ENCODE peak calls at places on chromosomes 1 and 21, in seven cellular contexts. One of them, this sample, is unnamed.

GRCh38 chr1:53862507-53862906 is 24.4 kb upstream of the NDC1 start:
- DNase-seq in A549: no peak
- DNase-seq in neural crest cell: no peak
- DNase-seq in HepG2: no peak
- DNase-seq in nephron progenitor cell: no peak
- DNase-seq in heart right ventricle: no peak
- DNase-seq in CD4-positive, alpha-beta T cell: no peak
- DNase-seq in this sample: no peak

GRCh38 chr1:2933431-2934172 is 87.7 kb upstream of the ACTRT2 start:
- DNase-seq in HepG2: no peak
- DNase-seq in CD4-positive, alpha-beta T cell: no peak
- DNase-seq in A549: no peak
- DNase-seq in heart right ventricle: no peak
- DNase-seq in neural crest cell: no peak
- DNase-seq in nephron progenitor cell: no peak
- DNase-seq in this sample: no peak

GRCh38 chr1:115400426-115400825 is 62.4 kb upstream of the NGF start:
- DNase-seq in heart right ventricle: no peak
- DNase-seq in neural crest cell: no peak
- DNase-seq in HepG2: no peak
- DNase-seq in nephron progenitor cell: no peak
- DNase-seq in A549: no peak
- DNase-seq in CD4-positive, alpha-beta T cell: no peak
- DNase-seq in this sample: no peak

GRCh38 chr1:6420594-6421042 is 899 bp upstream of the HES2 start:
- DNase-seq in CD4-positive, alpha-beta T cell: no peak
- DNase-seq in A549: no peak
- DNase-seq in nephron progenitor cell: peak
- DNase-seq in HepG2: no peak
- DNase-seq in heart right ventricle: no peak
- DNase-seq in neural crest cell: no peak
- DNase-seq in this sample: no peak

GRCh38 chr1:206912445-206913095 is 9.2 kb downstream of the FCMR start:
- DNase-seq in A549: peak
- DNase-seq in neural crest cell: peak
- DNase-seq in nephron progenitor cell: peak
- DNase-seq in HepG2: peak
- DNase-seq in CD4-positive, alpha-beta T cell: peak
- DNase-seq in heart right ventricle: peak
- DNase-seq in this sample: peak

GRCh38 chr21:32565856-32566465 is 19.4 kb downstream of the TCP10L start:
- DNase-seq in A549: no peak
- DNase-seq in heart right ventricle: no peak
- DNase-seq in CD4-positive, alpha-beta T cell: no peak
- DNase-seq in HepG2: no peak
- DNase-seq in nephron progenitor cell: no peak
- DNase-seq in neural crest cell: no peak
- DNase-seq in this sample: no peak

GRCh38 chr1:43913051-43913501 is 20.5 kb upstream of the ARTN start:
- DNase-seq in A549: no peak
- DNase-seq in HepG2: no peak
- DNase-seq in heart right ventricle: no peak
- DNase-seq in CD4-positive, alpha-beta T cell: no peak
- DNase-seq in neural crest cell: no peak
- DNase-seq in nephron progenitor cell: no peak
- DNase-seq in this sample: no peak

GRCh38 chr1:24089743-24090555 is 22.0 kb downstream of the MYOM3 start:
- DNase-seq in neural crest cell: no peak
- DNase-seq in HepG2: no peak
- DNase-seq in A549: no peak
- DNase-seq in heart right ventricle: peak
- DNase-seq in nephron progenitor cell: no peak
- DNase-seq in CD4-positive, alpha-beta T cell: no peak
- DNase-seq in this sample: no peak

GRCh38 chr1:201676061-201676644 is 137.2 kb downstream of the NAV1 start:
- DNase-seq in nephron progenitor cell: peak
- DNase-seq in HepG2: no peak
- DNase-seq in A549: no peak
- DNase-seq in neural crest cell: no peak
- DNase-seq in CD4-positive, alpha-beta T cell: no peak
- DNase-seq in heart right ventricle: peak
- DNase-seq in this sample: no peak

GRCh38 chr1:163703794-163704193 is 382.0 kb downstream of the NUF2 start:
- DNase-seq in neural crest cell: no peak
- DNase-seq in nephron progenitor cell: no peak
- DNase-seq in HepG2: no peak
- DNase-seq in CD4-positive, alpha-beta T cell: no peak
- DNase-seq in A549: no peak
- DNase-seq in heart right ventricle: no peak
- DNase-seq in this sample: no peak

GRCh38 chr1:108557311-108557710 is 2.6 kb upstream of the EEIG2 start:
- DNase-seq in A549: no peak
- DNase-seq in CD4-positive, alpha-beta T cell: no peak
- DNase-seq in heart right ventricle: no peak
- DNase-seq in nephron progenitor cell: no peak
- DNase-seq in neural crest cell: no peak
- DNase-seq in HepG2: no peak
- DNase-seq in this sample: no peak

GRCh38 chr21:33976082-33976979 is 60.7 kb upstream of the ATP5PO start:
- DNase-seq in nephron progenitor cell: no peak
- DNase-seq in neural crest cell: no peak
- DNase-seq in A549: peak
- DNase-seq in HepG2: peak
- DNase-seq in CD4-positive, alpha-beta T cell: peak
- DNase-seq in heart right ventricle: peak
- DNase-seq in this sample: no peak

GRCh38 chr1:16026723-16027484 is 5.1 kb downstream of the CLCNKA start:
- DNase-seq in A549: no peak
- DNase-seq in HepG2: no peak
- DNase-seq in neural crest cell: peak
- DNase-seq in nephron progenitor cell: peak
- DNase-seq in CD4-positive, alpha-beta T cell: peak
- DNase-seq in heart right ventricle: no peak
- DNase-seq in this sample: peak

GRCh38 chr1:64505944-64506658 is 36.2 kb downstream of the CACHD1 start:
- DNase-seq in A549: peak
- DNase-seq in neural crest cell: no peak
- DNase-seq in CD4-positive, alpha-beta T cell: peak
- DNase-seq in HepG2: peak
- DNase-seq in nephron progenitor cell: no peak
- DNase-seq in heart right ventricle: no peak
- DNase-seq in this sample: no peak

GRCh38 chr1:23069149-23069548 is 49.9 kb downstream of the KDM1A start:
- DNase-seq in HepG2: no peak
- DNase-seq in A549: no peak
- DNase-seq in neural crest cell: no peak
- DNase-seq in nephron progenitor cell: no peak
- DNase-seq in CD4-positive, alpha-beta T cell: no peak
- DNase-seq in heart right ventricle: no peak
- DNase-seq in this sample: no peak

GRCh38 chr1:23062271-23062670 is 43.0 kb downstream of the KDM1A start:
- DNase-seq in HepG2: no peak
- DNase-seq in CD4-positive, alpha-beta T cell: no peak
- DNase-seq in heart right ventricle: no peak
- DNase-seq in nephron progenitor cell: no peak
- DNase-seq in A549: no peak
- DNase-seq in neural crest cell: no peak
- DNase-seq in this sample: no peak

GRCh38 chr1:23066075-23066474 is 46.8 kb downstream of the KDM1A start:
- DNase-seq in A549: no peak
- DNase-seq in CD4-positive, alpha-beta T cell: no peak
- DNase-seq in HepG2: no peak
- DNase-seq in nephron progenitor cell: no peak
- DNase-seq in neural crest cell: no peak
- DNase-seq in heart right ventricle: no peak
- DNase-seq in this sample: no peak

DNA sequence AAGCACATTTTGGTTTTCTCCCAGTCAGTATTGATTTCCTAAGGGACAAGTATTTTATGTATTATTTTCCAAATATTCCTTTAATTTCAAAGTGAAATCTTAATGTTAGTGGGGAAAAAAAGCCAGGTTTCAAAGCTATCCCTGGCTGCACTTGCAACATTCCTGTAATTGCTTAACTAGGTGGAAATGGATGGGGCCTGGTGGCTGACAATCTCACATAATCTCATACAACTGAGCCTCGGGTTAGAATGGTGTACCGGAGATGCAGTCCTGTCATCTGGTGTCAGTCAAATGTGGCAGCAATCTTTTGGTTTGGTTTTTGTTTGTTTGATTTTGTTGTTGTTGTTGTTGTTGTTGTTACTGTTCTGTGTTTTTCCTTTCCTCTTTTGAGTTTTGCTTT is 46.1 kb downstream of the KDM1A start:
- DNase-seq in nephron progenitor cell: no peak
- DNase-seq in CD4-positive, alpha-beta T cell: no peak
- DNase-seq in heart right ventricle: no peak
- DNase-seq in neural crest cell: no peak
- DNase-seq in A549: no peak
- DNase-seq in HepG2: no peak
- DNase-seq in this sample: no peak
- TF ChIP-seq CTCF in nephron progenitor cell: no peak
- TF ChIP-seq CTCF in CD4-positive, alpha-beta T cell: no peak
- TF ChIP-seq CTCF in heart right ventricle: no peak
- TF ChIP-seq CTCF in neural crest cell: no peak
- TF ChIP-seq CTCF in A549: no peak
- TF ChIP-seq CTCF in HepG2: no peak
- TF ChIP-seq CTCF in this sample: no peak

GRCh38 chr21:14383596-14384210 is 757 bp upstream of the HSPA13 start:
- DNase-seq in nephron progenitor cell: no peak
- DNase-seq in A549: peak
- DNase-seq in heart right ventricle: no peak
- DNase-seq in HepG2: no peak
- DNase-seq in CD4-positive, alpha-beta T cell: no peak
- DNase-seq in neural crest cell: no peak
- DNase-seq in this sample: no peak

GRCh38 chr21:14388282-14388681 is 5.3 kb upstream of the HSPA13 start:
- DNase-seq in heart right ventricle: no peak
- DNase-seq in HepG2: no peak
- DNase-seq in A549: no peak
- DNase-seq in CD4-positive, alpha-beta T cell: no peak
- DNase-seq in nephron progenitor cell: no peak
- DNase-seq in neural crest cell: no peak
- DNase-seq in this sample: no peak

GRCh38 chr21:14382486-14382834 is 486 bp downstream of the HSPA13 start:
- DNase-seq in HepG2: no peak
- DNase-seq in heart right ventricle: peak
- DNase-seq in A549: no peak
- DNase-seq in neural crest cell: no peak
- DNase-seq in nephron progenitor cell: no peak
- DNase-seq in CD4-positive, alpha-beta T cell: no peak
- DNase-seq in this sample: no peak

GRCh38 chr21:14384453-14384852 is 1.5 kb upstream of the HSPA13 start:
- DNase-seq in HepG2: no peak
- DNase-seq in heart right ventricle: no peak
- DNase-seq in nephron progenitor cell: no peak
- DNase-seq in neural crest cell: no peak
- DNase-seq in A549: no peak
- DNase-seq in CD4-positive, alpha-beta T cell: no peak
- DNase-seq in this sample: no peak

DNA sequence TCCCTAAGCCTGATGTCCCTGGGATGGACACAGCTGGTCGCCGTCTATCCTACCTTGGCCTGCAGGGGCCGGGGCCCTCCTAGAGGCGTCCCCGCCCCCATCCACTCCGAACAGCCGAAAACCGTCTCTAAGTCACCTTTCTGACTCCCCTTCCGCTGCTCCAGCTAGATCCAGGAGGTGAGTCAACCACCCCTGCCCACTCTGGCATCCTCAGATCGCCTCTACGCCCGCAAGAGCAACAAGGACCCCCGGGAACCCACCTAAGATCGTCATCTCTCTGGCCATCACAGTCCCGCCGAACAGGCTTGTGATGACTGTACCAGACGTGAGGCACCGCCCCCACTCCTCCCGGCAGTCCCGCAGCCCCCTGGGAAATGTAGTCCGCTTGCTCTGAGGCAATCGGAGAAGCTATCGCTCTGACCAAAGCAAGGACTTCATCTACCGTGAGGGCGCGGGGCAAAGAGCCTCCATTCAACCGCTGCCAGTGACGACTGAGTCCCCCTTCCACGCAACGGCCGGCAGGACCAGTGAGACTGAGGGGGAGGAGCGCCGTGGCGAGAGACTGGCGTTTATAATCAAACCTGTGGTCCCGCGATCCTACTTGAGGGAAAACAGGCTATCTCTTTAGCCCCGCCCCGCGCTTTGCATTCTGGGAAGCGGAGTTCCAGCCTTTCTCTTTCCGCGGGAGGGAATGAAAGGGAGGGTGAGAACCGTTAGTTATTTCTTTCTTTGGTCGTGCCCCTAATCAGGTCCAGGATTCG is at the start of gene HSPA13:
- DNase-seq in neural crest cell: peak
- DNase-seq in CD4-positive, alpha-beta T cell: peak
- DNase-seq in heart right ventricle: peak
- DNase-seq in nephron progenitor cell: peak
- DNase-seq in HepG2: peak
- DNase-seq in A549: peak
- DNase-seq in this sample: peak
- TF ChIP-seq CTCF in neural crest cell: peak
- TF ChIP-seq CTCF in CD4-positive, alpha-beta T cell: no peak
- TF ChIP-seq CTCF in heart right ventricle: no peak
- TF ChIP-seq CTCF in nephron progenitor cell: no peak
- TF ChIP-seq CTCF in HepG2: no peak
- TF ChIP-seq CTCF in A549: no peak
- TF ChIP-seq CTCF in this sample: peak

GRCh38 chr21:42652527-42653491 is 612 bp upstream of the PDE9A start:
- DNase-seq in HepG2: peak
- DNase-seq in CD4-positive, alpha-beta T cell: no peak
- DNase-seq in neural crest cell: peak
- DNase-seq in A549: peak
- DNase-seq in nephron progenitor cell: peak
- DNase-seq in heart right ventricle: peak
- DNase-seq in this sample: peak
- TF ChIP-seq CTCF in HepG2: peak
- TF ChIP-seq CTCF in CD4-positive, alpha-beta T cell: no peak
- TF ChIP-seq CTCF in neural crest cell: peak
- TF ChIP-seq CTCF in A549: peak
- TF ChIP-seq CTCF in nephron progenitor cell: peak
- TF ChIP-seq CTCF in heart right ventricle: peak
- TF ChIP-seq CTCF in this sample: peak

DNA sequence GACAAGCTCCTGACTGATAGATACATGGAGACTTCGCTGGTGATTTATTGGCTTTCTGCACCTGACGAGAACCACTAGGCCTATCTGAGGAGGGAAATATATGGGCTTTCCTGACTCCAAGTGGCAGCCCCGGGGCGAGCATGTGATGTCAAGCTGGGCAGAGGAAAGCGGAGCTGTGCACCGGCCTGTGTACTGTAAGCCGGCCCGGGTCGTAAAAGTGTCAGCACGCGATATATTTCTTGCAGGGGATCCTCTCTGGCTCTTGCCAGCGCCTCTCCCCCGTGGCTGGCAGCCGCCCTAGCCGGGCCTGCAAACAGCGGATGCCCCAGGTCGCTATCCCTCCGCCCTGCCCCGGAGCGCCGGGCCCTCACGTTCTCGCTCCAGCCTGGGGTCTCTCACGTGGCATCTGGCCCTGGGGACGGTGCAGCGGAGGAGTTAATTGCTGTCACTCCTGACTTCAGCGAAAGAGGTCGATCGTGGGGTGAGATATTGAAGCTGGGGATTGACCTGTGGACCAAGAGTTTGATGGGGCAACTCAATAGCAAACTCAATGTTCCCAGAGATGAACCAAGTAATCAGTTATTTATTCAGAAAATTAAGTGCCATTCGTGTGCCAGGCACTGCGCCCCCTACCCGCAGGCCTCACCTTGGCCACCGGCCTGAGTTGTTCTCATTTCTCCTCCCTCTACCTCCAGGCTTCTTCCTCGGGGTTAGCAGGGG is 41.0 kb upstream of the HAO2 start:
- DNase-seq in CD4-positive, alpha-beta T cell: peak
- DNase-seq in HepG2: peak
- DNase-seq in A549: no peak
- DNase-seq in nephron progenitor cell: peak
- DNase-seq in heart right ventricle: no peak
- DNase-seq in neural crest cell: peak
- DNase-seq in this sample: peak
- TF ChIP-seq CTCF in CD4-positive, alpha-beta T cell: peak
- TF ChIP-seq CTCF in HepG2: peak
- TF ChIP-seq CTCF in A549: no peak
- TF ChIP-seq CTCF in nephron progenitor cell: peak
- TF ChIP-seq CTCF in heart right ventricle: no peak
- TF ChIP-seq CTCF in neural crest cell: peak
- TF ChIP-seq CTCF in this sample: peak

This sample was measured in progenitor cell of endocrine pancreas.